ENCODE peak calls at places on chromosomes 4 and X, in seven cellular contexts. D is activated CD4-positive, alpha-beta T cell treated with anti-CD3 and anti-CD28 coated beads, Interleukin-2, amount 50 U/mL, for 4 hours; K is GM12892; B is germinal center; M is NCI-H1105; E is amniotic stem cell; C is cerebellar cortex. Q is an unnamed sample.

GRCh38 chr4:17494258-17494657 is 17.6 kb downstream of the QDPR start:
- DNase-seq in M (no peak), E (no peak), K (no peak), B (no peak), C (no peak), D (no peak), Q (no peak)

GRCh38 chr4:188930822-188931221 is 791.6 kb downstream of the TRIML1 start:
- DNase-seq in M (no peak), D (no peak), K (no peak), C (no peak), B (no peak), E (no peak), Q (no peak)

GRCh38 chr4:5979981-5980380 is 38.2 kb downstream of the C4orf50 start:
- DNase-seq in C (no peak), M (no peak), E (no peak), K (no peak), D (no peak), B (no peak), Q (peak; percentile 17)

GRCh38 chr4:177442623-177443155 is 452 bp upstream of the AGA start:
- DNase-seq in D (no peak), M (no peak), E (no peak), C (no peak), B (peak; percentile 37), K (no peak), Q (no peak)

GRCh38 chrX:152588206-152588605 is 49.5 kb upstream of the GABRQ start:
- DNase-seq in E (no peak), K (no peak), M (no peak), D (no peak), C (no peak), B (no peak), Q (no peak)

GRCh38 chrX:48835524-48836329 is at the start of gene PCSK1N:
- DNase-seq in E (no peak), K (no peak), M (peak; percentile 90), B (peak; percentile 8), D (peak; percentile 20), C (peak; percentile 73), Q (peak; percentile 17)

GRCh38 chr4:87356832-87357526 is 34.0 kb downstream of the HSD17B11 start:
- DNase-seq in C (no peak), E (no peak), D (no peak), B (no peak), K (no peak), M (no peak), Q (no peak)

GRCh38 chrX:138723301-138723700 is 11.8 kb upstream of the FGF13 start:
- DNase-seq in E (no peak), C (no peak), K (no peak), D (no peak), M (no peak), B (no peak), Q (no peak)

GRCh38 chr4:8345946-8346814 is 76.6 kb downstream of the HTRA3 start:
- DNase-seq in C (no peak), B (no peak), D (no peak), M (no peak), K (no peak), E (no peak), Q (no peak)

GRCh38 chrX:119539872-119540271 is 25.3 kb downstream of the STEEP1 start:
- DNase-seq in E (no peak), K (no peak), M (no peak), B (no peak), D (no peak), C (peak; percentile 3), Q (no peak)

GRCh38 chr4:176534566-176534965 is 214.8 kb downstream of the SPCS3 start:
- DNase-seq in K (no peak), C (no peak), E (peak; percentile 60), M (no peak), D (no peak), B (no peak), Q (no peak)

GRCh38 chrX:119042040-119042439 is 30.8 kb upstream of the CT47C1 start:
- DNase-seq in B (no peak), E (no peak), D (no peak), C (no peak), K (no peak), M (no peak), Q (no peak)

GRCh38 chr4:88008133-88008621 is 742 bp downstream of the PKD2 start:
- DNase-seq in K (peak; percentile 25), E (no peak), C (peak; percentile 49), D (no peak), B (peak; percentile 29), M (peak; percentile 30), Q (no peak)

GRCh38 chr4:38867478-38868054 is at the start of gene FAM114A1:
- DNase-seq in B (peak; percentile 79), E (peak; percentile 58), K (peak; percentile 79), C (no peak), M (peak; percentile 24), D (no peak), Q (no peak)

GRCh38 chr4:75844151-75844662 is 58.0 kb downstream of the PPEF2 start:
- DNase-seq in M (no peak), B (no peak), D (no peak), K (no peak), C (no peak), E (peak; percentile 40), Q (no peak)

GRCh38 chrX:154333837-154334271 is 38.3 kb downstream of the TKTL1 start:
- DNase-seq in C (no peak), M (no peak), E (no peak), K (no peak), D (no peak), B (peak; percentile 26), Q (no peak)